ENCODE peak calls at places on chromosome 11, in eight cellular contexts. L is coronary artery; I is substantia nigra; M is naive thymus-derived CD4-positive, alpha-beta T cell; Q is esophagus muscularis mucosa; O is endothelial cell of umbilical vein; J is CD4-positive, alpha-beta memory T cell; Z is cardiac muscle cell. E is an unnamed sample.
A peak's percentile ranks its signal among the peaks of the same experiment; 100 is the strongest.

GRCh38 chr11:57426754-57427691 is at the start of gene SLC43A3:
- DNase-seq in Q (peak; percentile 94), M (peak; percentile 34), L (peak; percentile 87), Z (peak; percentile 36), J (peak; percentile 36), I (peak; percentile 29), O (peak; percentile 38), E (peak; percentile 48)

GRCh38 chr11:62842171-62842717 is 2.9 kb upstream of the WDR74 start:
- DNase-seq in Q (no peak), L (peak; percentile 92), I (no peak), Z (peak; percentile 27), J (no peak), M (no peak), O (no peak), E (peak; percentile 40)

GRCh38 chr11:134063991-134064747 is 4.7 kb upstream of the JAM3 start:
- DNase-seq in Z (no peak), L (no peak), J (no peak), I (no peak), O (no peak), M (no peak), Q (peak; percentile 72), E (no peak)

GRCh38 chr11:130070829-130071205 is 1.1 kb downstream of the APLP2 start:
- DNase-seq in O (no peak), M (no peak), L (no peak), Z (peak; percentile 54), Q (no peak), I (no peak), J (no peak), E (no peak)

GRCh38 chr11:76230392-76230791 is 24.1 kb upstream of the WNT11 start:
- DNase-seq in O (no peak), I (no peak), M (no peak), J (no peak), L (no peak), Q (no peak), Z (no peak), E (no peak)

GRCh38 chr11:13386567-13386966 is 76.5 kb downstream of the BTBD10 start:
- DNase-seq in O (no peak), L (no peak), Q (no peak), I (no peak), Z (no peak), J (no peak), M (no peak), E (no peak)

GRCh38 chr11:29161216-29161615 is 855.6 kb downstream of the KCNA4 start:
- DNase-seq in Q (no peak), M (no peak), I (no peak), O (peak; percentile 58), Z (no peak), L (no peak), J (no peak), E (no peak)

GRCh38 chr11:63567044-63567840 is 4.1 kb upstream of the PLAAT2 start:
- DNase-seq in Z (peak; percentile 30), I (no peak), L (no peak), J (peak; percentile 90), M (peak; percentile 31), Q (peak; percentile 75), O (peak; percentile 41), E (peak; percentile 69)

GRCh38 chr11:35367491-35367890 is 51.9 kb downstream of the SLC1A2 start:
- DNase-seq in Z (no peak), O (no peak), Q (no peak), J (no peak), M (no peak), I (no peak), L (no peak), E (no peak)

GRCh38 chr11:11208994-11209393 is 144.1 kb downstream of the CSNK2A3 start:
- DNase-seq in M (no peak), I (no peak), L (no peak), Q (no peak), J (no peak), Z (no peak), O (no peak), E (no peak)

GRCh38 chr11:11209967-11210366 is 143.1 kb downstream of the CSNK2A3 start:
- DNase-seq in O (no peak), I (no peak), M (no peak), Z (no peak), Q (peak; percentile 60), J (no peak), L (no peak), E (no peak)

GRCh38 chr11:11213117-11213516 is 139.9 kb downstream of the CSNK2A3 start:
- DNase-seq in J (no peak), Q (peak; percentile 60), L (no peak), I (no peak), Z (no peak), O (no peak), M (no peak), E (no peak)

GRCh38 chr11:11211888-11212287 is 141.2 kb downstream of the CSNK2A3 start:
- DNase-seq in I (no peak), M (no peak), J (no peak), Z (no peak), O (no peak), Q (no peak), L (no peak), E (no peak)

DNA sequence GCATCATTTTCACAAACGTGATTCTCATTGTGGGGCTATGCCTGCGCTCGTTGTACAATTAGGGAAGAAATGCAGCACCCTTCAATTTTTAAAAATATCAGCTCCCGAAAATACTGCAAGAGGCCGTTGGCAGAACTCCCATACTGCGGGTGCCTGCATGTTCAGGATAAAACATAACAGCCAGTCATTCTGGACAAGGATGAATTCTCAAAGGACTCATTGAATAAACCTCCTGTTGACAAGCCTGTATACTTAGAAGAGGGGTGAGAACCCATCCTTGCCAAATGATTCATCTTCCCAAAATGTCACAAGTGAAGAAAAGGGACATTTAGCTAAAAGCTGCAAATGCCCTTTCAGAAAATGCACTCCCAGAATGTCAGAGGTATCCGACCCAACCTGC is 141.9 kb downstream of the CSNK2A3 start:
- DNase-seq in J (no peak), M (no peak), I (no peak), O (no peak), Z (no peak), Q (peak; percentile 70), L (no peak), E (no peak)
- H3K27ac ChIP-seq in J (no peak overlapping the region), M (no peak overlapping the region), I (no peak overlapping the region), O (no peak overlapping the region), Z (no peak overlapping the region), Q (peak overlapping the region; percentile 26), L (no peak overlapping the region), E (no peak overlapping the region)

DNA sequence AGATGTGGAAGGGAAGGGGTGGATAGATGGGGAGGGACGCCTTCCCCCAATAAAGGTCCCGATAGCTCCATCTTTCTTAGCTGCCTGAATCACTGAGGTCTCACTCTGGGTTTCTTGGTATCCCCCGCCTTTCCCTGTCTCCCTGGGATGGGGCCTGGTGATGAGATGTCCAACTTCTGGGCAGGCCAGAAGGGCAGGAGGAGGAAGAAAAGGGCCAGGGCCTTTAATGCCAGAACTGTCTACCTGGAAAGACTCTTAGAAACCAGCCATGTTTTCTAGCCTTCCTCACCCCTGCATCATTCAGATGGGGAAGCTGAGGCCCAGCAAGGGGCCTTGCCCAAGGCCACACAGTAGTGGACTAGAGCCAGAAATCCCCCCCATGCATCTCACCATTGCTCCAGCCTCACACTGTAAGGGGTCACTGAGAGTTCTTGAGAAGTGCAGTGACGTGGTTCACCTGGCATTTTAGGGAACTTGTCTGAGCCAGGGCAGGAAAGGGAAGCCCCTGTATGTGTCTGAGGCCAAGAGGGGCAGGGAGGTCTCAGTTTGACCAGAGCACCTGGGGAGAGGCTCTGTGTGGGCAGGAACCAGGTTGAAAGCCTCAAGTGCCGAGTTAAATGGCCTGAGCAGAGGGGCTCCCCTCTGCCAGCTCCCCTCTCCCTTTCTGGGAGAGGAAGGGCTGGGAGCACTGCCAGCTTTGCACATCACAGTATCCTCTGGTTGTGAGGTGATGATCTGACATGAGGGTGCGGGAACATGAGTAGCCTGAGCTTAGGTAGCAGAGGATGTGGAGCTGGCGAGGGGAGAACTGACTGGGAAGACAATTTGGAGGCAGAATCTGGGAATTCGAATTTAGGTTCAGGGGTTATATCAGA is 14.3 kb downstream of the ARHGEF17 start:
- DNase-seq in Z (no peak), L (no peak), O (peak; percentile 68), I (no peak), J (no peak), M (no peak), Q (no peak), E (no peak)
- H3K27ac ChIP-seq in Z (peak overlapping the region; percentile 87), L (peak overlapping the region; percentile 99), O (peak overlapping the region; percentile 90), I (peak overlapping the region; percentile 16), J (no peak overlapping the region), M (no peak overlapping the region), Q (peak overlapping the region; percentile 95), E (no peak overlapping the region)

GRCh38 chr11:19673924-19674390 is 38.7 kb upstream of the NAV2 start:
- DNase-seq in I (no peak), L (peak; percentile 90), Q (peak; percentile 96), J (no peak), Z (peak; percentile 69), O (peak; percentile 23), M (no peak), E (no peak)
- H3K27ac ChIP-seq in I (no peak overlapping the region), L (peak overlapping the region; percentile 68), Q (peak overlapping the region; percentile 91), J (no peak overlapping the region), Z (peak overlapping the region; percentile 74), O (no peak overlapping the region), M (no peak overlapping the region), E (no peak overlapping the region)

DNA sequence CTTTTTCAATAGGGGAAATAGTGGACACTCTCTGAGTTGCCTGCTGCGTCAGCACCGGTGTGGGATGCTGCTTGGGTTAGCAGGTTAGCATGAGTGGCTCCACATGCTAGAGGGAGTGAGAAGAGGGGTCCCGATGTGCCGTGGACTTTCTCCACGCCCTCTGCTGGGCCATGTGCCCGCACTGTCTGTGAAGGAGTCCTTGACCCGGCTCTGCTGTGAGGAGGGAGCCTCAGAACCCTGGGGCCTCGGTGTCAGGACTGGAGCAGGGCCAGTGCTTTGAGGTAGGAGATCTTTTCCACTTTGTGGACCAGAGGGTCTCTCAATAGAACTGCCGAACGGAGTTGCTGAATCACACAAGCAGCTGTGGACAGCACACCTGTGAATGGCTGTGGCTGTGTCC is 14.8 kb downstream of the CTTN start:
- DNase-seq in J (no peak), Z (no peak), Q (no peak), O (no peak), M (no peak), I (no peak), L (no peak), E (no peak)
- H3K27ac ChIP-seq in J (no peak overlapping the region), Z (no peak overlapping the region), Q (no peak overlapping the region), O (no peak overlapping the region), M (no peak overlapping the region), I (no peak overlapping the region), L (no peak overlapping the region), E (no peak overlapping the region)

DNA sequence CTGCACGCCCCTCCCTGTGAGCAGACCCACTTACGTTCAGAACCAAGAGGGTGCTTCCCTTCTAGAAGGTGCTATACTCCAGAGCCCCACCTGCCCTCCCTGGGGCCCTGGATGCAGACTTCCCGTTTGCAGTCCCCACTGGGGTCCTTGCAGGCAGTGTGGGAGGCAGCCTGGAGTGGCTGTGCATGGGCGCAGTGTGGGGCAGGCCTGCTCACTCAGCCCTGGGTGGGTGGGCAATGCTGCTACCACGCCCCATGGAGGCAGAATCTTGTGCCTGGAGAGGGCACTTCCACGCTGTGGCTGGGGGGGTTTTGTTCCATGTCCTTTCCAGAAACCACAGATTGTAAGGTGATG is 116.2 kb downstream of the KCNQ1OT1 start:
- DNase-seq in M (no peak), I (no peak), Q (no peak), J (no peak), O (no peak), Z (no peak), L (no peak), E (no peak)
- H3K27ac ChIP-seq in M (no peak overlapping the region), I (no peak overlapping the region), Q (no peak overlapping the region), J (no peak overlapping the region), O (no peak overlapping the region), Z (no peak overlapping the region), L (no peak overlapping the region), E (no peak overlapping the region)